ENCODE peak calls at places on chromosomes 16 and 17, in seven cellular contexts. G is trophoblast cell; E is sigmoid colon; O is substantia nigra; D is CD8-positive, alpha-beta memory T cell; K is endothelial cell of umbilical vein; C is CD4-positive, alpha-beta T cell. I is an unnamed sample.

GRCh38 chr16:55329791-55330190 is 5.8 kb downstream of the IRX6 start:
- DNase-seq in G (no peak), E (no peak), O (no peak), D (no peak), K (no peak), C (no peak), I (no peak)

GRCh38 chr17:50187741-50188520 is 13.5 kb downstream of the COL1A1 start:
- DNase-seq in G (no peak), E (no peak), O (no peak), D (no peak), K (no peak), C (no peak), I (no peak)

GRCh38 chr17:6164996-6165395 is 94.8 kb downstream of the WSCD1 start:
- DNase-seq in G (no peak), E (no peak), O (no peak), D (no peak), K (no peak), C (no peak), I (no peak)

GRCh38 chr16:49470550-49470949 is 96.9 kb downstream of the C16orf78 start:
- DNase-seq in G (no peak), E (peak; percentile 25), O (no peak), D (no peak), K (no peak), C (no peak), I (no peak)

GRCh38 chr17:4119299-4119698 is 23.5 kb downstream of the ZZEF1 start:
- DNase-seq in G (no peak), E (no peak), O (no peak), D (no peak), K (no peak), C (no peak), I (no peak)

GRCh38 chr16:75236232-75236631 is 15.2 kb downstream of the BCAR1 start:
- DNase-seq in G (peak; percentile 24), E (no peak), O (no peak), D (no peak), K (no peak), C (no peak), I (no peak)

GRCh38 chr16:57534337-57534880 is 2.0 kb downstream of the CCDC102A start:
- DNase-seq in G (no peak), E (peak; percentile 57), O (no peak), D (no peak), K (no peak), C (no peak), I (no peak)

GRCh38 chr17:45222273-45222993 is 748 bp downstream of the FMNL1 start:
- DNase-seq in G (no peak), E (no peak), O (no peak), D (no peak), K (no peak), C (peak; percentile 54), I (no peak)

GRCh38 chr16:25052530-25052929 is 37.4 kb upstream of the ARHGAP17 start:
- DNase-seq in G (no peak), E (no peak), O (no peak), D (no peak), K (no peak), C (no peak), I (no peak)

GRCh38 chr16:52535076-52535475 is 11.9 kb downstream of the TOX3 start:
- DNase-seq in G (no peak), E (no peak), O (no peak), D (no peak), K (no peak), C (no peak), I (no peak)

GRCh38 chr17:62444063-62444462 is 20.4 kb downstream of the METTL2A start:
- DNase-seq in G (peak; percentile 56), E (no peak), O (no peak), D (no peak), K (no peak), C (no peak), I (no peak)

GRCh38 chr17:236641-237405 is 55.4 kb upstream of the DOC2B start:
- DNase-seq in G (no peak), E (peak; percentile 53), O (no peak), D (no peak), K (no peak), C (no peak), I (no peak)

GRCh38 chr17:17613708-17614114 is 22.2 kb upstream of the PEMT start:
- DNase-seq in G (peak; percentile 82), E (no peak), O (peak; percentile 26), D (peak; percentile 14), K (peak; percentile 73), C (peak; percentile 30), I (peak; percentile 45)

GRCh38 chr16:50282010-50282538 is 15.7 kb downstream of the ADCY7 start:
- DNase-seq in G (peak; percentile 41), E (peak; percentile 82), O (peak; percentile 33), D (peak; percentile 53), K (no peak), C (peak; percentile 40), I (no peak)

GRCh38 chr16:56898847-56899246 is 33.1 kb upstream of the HERPUD1 start:
- DNase-seq in G (no peak), E (no peak), O (no peak), D (no peak), K (no peak), C (no peak), I (no peak)

GRCh38 chr16:66906916-66907836 is 11.5 kb downstream of the CDH16 start:
- DNase-seq in G (no peak), E (no peak), O (no peak), D (no peak), K (no peak), C (no peak), I (no peak)

GRCh38 chr17:39794249-39794970 is 56.7 kb downstream of the GRB7 start:
- DNase-seq in G (no peak), E (no peak), O (no peak), D (no peak), K (no peak), C (peak; percentile 24), I (no peak)
- H3K27ac ChIP-seq in G (no peak overlapping the region), E (no peak overlapping the region), O (no peak overlapping the region), D (no peak overlapping the region), K (no peak overlapping the region), C (peak overlapping the region; percentile 53), I (no peak overlapping the region)

GRCh38 chr17:57174591-57174990 is 81.7 kb upstream of the MSI2 start:
- DNase-seq in G (no peak), E (no peak), O (no peak), D (no peak), K (no peak), C (no peak), I (no peak)
- H3K27ac ChIP-seq in G (no peak overlapping the region), E (no peak overlapping the region), O (no peak overlapping the region), D (no peak overlapping the region), K (no peak overlapping the region), C (no peak overlapping the region), I (no peak overlapping the region)

GRCh38 chr17:57421393-57421717 is 165.0 kb downstream of the MSI2 start:
- DNase-seq in G (no peak), E (no peak), O (no peak), D (no peak), K (no peak), C (no peak), I (no peak)
- H3K27ac ChIP-seq in G (no peak overlapping the region), E (no peak overlapping the region), O (no peak overlapping the region), D (no peak overlapping the region), K (no peak overlapping the region), C (no peak overlapping the region), I (no peak overlapping the region)

DNA sequence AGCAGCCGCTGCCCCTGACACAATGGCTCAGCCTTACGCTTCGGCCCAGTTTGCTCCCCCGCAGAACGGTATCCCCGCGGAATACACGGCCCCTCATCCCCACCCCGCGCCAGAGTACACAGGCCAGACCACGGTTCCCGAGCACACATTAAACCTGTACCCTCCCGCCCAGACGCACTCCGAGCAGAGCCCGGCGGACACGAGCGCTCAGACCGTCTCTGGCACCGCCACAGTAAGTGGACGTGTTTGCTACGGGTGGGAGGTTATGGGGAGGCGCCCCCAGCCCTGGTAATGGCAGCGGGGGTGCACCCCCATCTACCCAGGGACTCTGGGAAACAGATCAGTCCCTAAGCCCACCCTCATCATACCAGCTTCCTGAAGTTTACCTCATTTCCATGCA is 185.5 kb downstream of the RBFOX1 start:
- DNase-seq in G (no peak), E (no peak), O (no peak), D (no peak), K (no peak), C (no peak), I (no peak)
- H3K27ac ChIP-seq in G (no peak overlapping the region), E (no peak overlapping the region), O (no peak overlapping the region), D (no peak overlapping the region), K (no peak overlapping the region), C (no peak overlapping the region), I (no peak overlapping the region)

DNA sequence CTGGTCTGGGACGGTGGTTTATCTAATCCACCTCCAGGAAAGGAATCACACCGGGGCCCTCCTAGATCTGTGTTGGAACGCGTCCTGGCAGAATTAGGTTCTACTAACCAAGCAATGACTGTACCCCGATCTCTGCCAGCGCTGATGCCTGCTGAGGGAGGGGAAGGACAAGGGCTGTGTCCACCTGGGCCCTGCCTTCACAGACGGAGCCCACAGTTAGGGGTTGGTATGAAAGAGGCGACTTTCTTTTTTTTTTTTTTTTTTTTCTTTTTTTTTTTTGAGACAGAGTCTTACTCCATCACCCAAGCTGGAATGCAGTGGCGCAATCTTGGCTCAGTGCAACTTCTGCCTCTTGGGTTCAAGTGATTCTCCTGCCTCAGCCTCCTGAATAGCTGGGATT is 9.9 kb upstream of the KRT19 start:
- DNase-seq in G (peak; percentile 81), E (no peak), O (no peak), D (no peak), K (no peak), C (no peak), I (no peak)
- H3K27ac ChIP-seq in G (peak overlapping the region; percentile 84), E (no peak overlapping the region), O (no peak overlapping the region), D (no peak overlapping the region), K (no peak overlapping the region), C (no peak overlapping the region), I (peak overlapping the region; percentile 80)

GRCh38 chr17:1999557-2000251 is 25.4 kb downstream of the RTN4RL1 start:
- DNase-seq in G (no peak), E (peak; percentile 78), O (peak; percentile 53), D (no peak), K (peak; percentile 27), C (no peak), I (peak; percentile 54)

GRCh38 chr17:2002767-2003329 is 22.3 kb downstream of the RTN4RL1 start:
- DNase-seq in G (no peak), E (no peak), O (no peak), D (no peak), K (no peak), C (no peak), I (no peak)

GRCh38 chr17:2008332-2009126 is 16.6 kb downstream of the RTN4RL1 start:
- DNase-seq in G (no peak), E (no peak), O (no peak), D (no peak), K (no peak), C (no peak), I (no peak)

GRCh38 chr17:2004435-2004952 is 20.6 kb downstream of the RTN4RL1 start:
- DNase-seq in G (peak; percentile 25), E (no peak), O (no peak), D (no peak), K (no peak), C (no peak), I (no peak)

GRCh38 chr17:2003525-2003924 is 21.6 kb downstream of the RTN4RL1 start:
- DNase-seq in G (no peak), E (no peak), O (no peak), D (no peak), K (no peak), C (no peak), I (no peak)
- H3K27ac ChIP-seq in G (no peak overlapping the region), E (no peak overlapping the region), O (no peak overlapping the region), D (no peak overlapping the region), K (no peak overlapping the region), C (no peak overlapping the region), I (no peak overlapping the region)

I was measured in PC-9.